ENCODE peak calls at places on chromosomes 3 and 15, in four cellular contexts. S is H1, K is GM12878, Y is SK-N-SH. Z is an unnamed sample. For H4K20me1, the result is how much of the 10 kb centered on the place peaks cover.

GRCh38 chr3:172065534-172065933 is 26.2 kb downstream of the FNDC3B start:
- DNase-seq in S (no peak), K (no peak), Y (no peak), Z (no peak)

GRCh38 chr3:69143605-69144004 is 21.2 kb upstream of the LMOD3 start:
- DNase-seq in Y (no peak), S (no peak), K (no peak), Z (peak)

GRCh38 chr15:52121896-52122295 is 9.3 kb upstream of the BCL2L10 start:
- DNase-seq in Y (no peak), K (no peak), S (no peak), Z (no peak)

GRCh38 chr15:37045241-37045640 is 55.1 kb downstream of the MEIS2 start:
- DNase-seq in S (no peak), K (no peak), Y (no peak), Z (no peak)

GRCh38 chr3:131645638-131646037 is 142.9 kb upstream of the MRPL3 start:
- DNase-seq in K (no peak), Y (no peak), S (no peak), Z (no peak)

GRCh38 chr3:45659661-45660566 is 29.3 kb upstream of the SACM1L start:
- DNase-seq in S (peak), K (peak), Y (peak), Z (peak)

GRCh38 chr3:134378384-134378783 is 4.1 kb upstream of the AMOTL2 start:
- DNase-seq in K (no peak), S (peak), Y (peak), Z (peak)

GRCh38 chr3:177320765-177321247 is 123.5 kb upstream of the TBL1XR1 start:
- DNase-seq in Y (no peak), S (no peak), K (no peak), Z (no peak)

GRCh38 chr3:48845170-48845569 is 2.5 kb downstream of the PRKAR2A start:
- DNase-seq in K (no peak), S (no peak), Y (no peak), Z (no peak)

GRCh38 chr3:24520941-24521305 is 26.3 kb upstream of the THRB start:
- DNase-seq in K (no peak), Y (no peak), S (no peak), Z (no peak)

GRCh38 chr15:89197503-89197971 is 23.8 kb downstream of the RLBP1 start:
- DNase-seq in S (no peak), Y (no peak), K (no peak), Z (no peak)

GRCh38 chr3:52682016-52682415 is 3.7 kb downstream of the PBRM1 start:
- DNase-seq in Y (peak), S (no peak), K (no peak), Z (peak)

GRCh38 chr15:67251318-67251717 is 3.1 kb downstream of the AAGAB start:
- DNase-seq in K (no peak), S (no peak), Y (no peak), Z (no peak)

GRCh38 chr3:148333091-148333490 is 364.6 kb upstream of the AGTR1 start:
- DNase-seq in K (no peak), Y (no peak), S (no peak), Z (no peak)

GRCh38 chr3:37904614-37905047 is 43.0 kb downstream of the CTDSPL start:
- DNase-seq in S (no peak), K (no peak), Y (peak), Z (no peak)

GRCh38 chr3:196232882-196233251 is 16.5 kb downstream of the SLC51A start:
- DNase-seq in K (no peak), Y (no peak), S (no peak), Z (no peak)

GRCh38 chr3:19901337-19901736 is 32.7 kb downstream of the EFHB start:
- DNase-seq in K (no peak), S (no peak), Y (no peak), Z (no peak)

GRCh38 chr15:36256258-36256825 is 323.1 kb upstream of the CDIN1 start:
- DNase-seq in K (no peak), S (no peak), Y (no peak), Z (no peak)

GRCh38 chr3:50237754-50238548 is 1.9 kb downstream of the GNAI2 start:
- DNase-seq in S (no peak), Y (peak), K (peak), Z (no peak)

GRCh38 chr3:57557088-57557537 is 1.0 kb downstream of the PDE12 start:
- DNase-seq in Y (peak), K (no peak), S (no peak), Z (peak)

GRCh38 chr3:123623346-123623880 is 38.6 kb upstream of the HACD2 start:
- DNase-seq in Y (no peak), S (no peak), K (no peak), Z (no peak)

GRCh38 chr3:99699841-99700240 is 61.4 kb downstream of the COL8A1 start:
- DNase-seq in K (no peak), S (no peak), Y (no peak), Z (no peak)

GRCh38 chr3:144677118-144677517 is 705.5 kb downstream of the DIPK2A start:
- DNase-seq in S (no peak), K (no peak), Y (no peak), Z (no peak)

GRCh38 chr3:184338538-184338945 is 1.1 kb downstream of the FAM131A start:
- DNase-seq in S (peak), Y (peak), K (no peak), Z (no peak)

GRCh38 chr15:31489801-31490646 is 163.4 kb downstream of the KLF13 start:
- DNase-seq in S (no peak), K (no peak), Y (peak), Z (peak)

GRCh38 chr3:190673157-190673556 is 159.3 kb downstream of the IL1RAP start:
- DNase-seq in K (no peak), Y (no peak), S (no peak), Z (no peak)

GRCh38 chr3:121894191-121894990 is at the start of gene SLC15A2:
- DNase-seq in K (no peak), S (peak), Y (no peak), Z (no peak)

GRCh38 chr3:67947808-67948508 is 293.5 kb upstream of the SUCLG2 start:
- DNase-seq in Y (no peak), K (no peak), S (peak), Z (no peak)

GRCh38 chr3:59247402-59247841 is 197.6 kb upstream of the CFAP20DC start:
- DNase-seq in Y (no peak), K (peak), S (no peak), Z (no peak)

GRCh38 chr15:35674873-35675781 is 129.2 kb upstream of the DPH6 start:
- DNase-seq in Y (peak), K (peak), S (no peak), Z (peak)

GRCh38 chr3:138296639-138297038 is 33.0 kb downstream of the NME9 start:
- DNase-seq in S (no peak), K (no peak), Y (no peak), Z (no peak)

GRCh38 chr15:71109130-71109529 is 6.1 kb upstream of the THSD4 start:
- DNase-seq in Y (no peak), K (no peak), S (no peak), Z (no peak)

GRCh38 chr3:117868766-117869165 is 1159.2 kb downstream of the TUSC7 start:
- DNase-seq in S (no peak), Y (no peak), K (no peak), Z (no peak)

GRCh38 chr15:65402971-65403370 is 19.8 kb downstream of the IGDCC4 start:
- DNase-seq in K (no peak), Y (no peak), S (no peak), Z (no peak)

GRCh38 chr3:128006061-128006470 is 46.2 kb upstream of the SEC61A1 start:
- DNase-seq in K (no peak), S (no peak), Y (no peak), Z (no peak)

GRCh38 chr3:40387001-40387894 is at the start of gene ENTPD3:
- DNase-seq in K (no peak), S (peak), Y (peak), Z (peak)

DNA sequence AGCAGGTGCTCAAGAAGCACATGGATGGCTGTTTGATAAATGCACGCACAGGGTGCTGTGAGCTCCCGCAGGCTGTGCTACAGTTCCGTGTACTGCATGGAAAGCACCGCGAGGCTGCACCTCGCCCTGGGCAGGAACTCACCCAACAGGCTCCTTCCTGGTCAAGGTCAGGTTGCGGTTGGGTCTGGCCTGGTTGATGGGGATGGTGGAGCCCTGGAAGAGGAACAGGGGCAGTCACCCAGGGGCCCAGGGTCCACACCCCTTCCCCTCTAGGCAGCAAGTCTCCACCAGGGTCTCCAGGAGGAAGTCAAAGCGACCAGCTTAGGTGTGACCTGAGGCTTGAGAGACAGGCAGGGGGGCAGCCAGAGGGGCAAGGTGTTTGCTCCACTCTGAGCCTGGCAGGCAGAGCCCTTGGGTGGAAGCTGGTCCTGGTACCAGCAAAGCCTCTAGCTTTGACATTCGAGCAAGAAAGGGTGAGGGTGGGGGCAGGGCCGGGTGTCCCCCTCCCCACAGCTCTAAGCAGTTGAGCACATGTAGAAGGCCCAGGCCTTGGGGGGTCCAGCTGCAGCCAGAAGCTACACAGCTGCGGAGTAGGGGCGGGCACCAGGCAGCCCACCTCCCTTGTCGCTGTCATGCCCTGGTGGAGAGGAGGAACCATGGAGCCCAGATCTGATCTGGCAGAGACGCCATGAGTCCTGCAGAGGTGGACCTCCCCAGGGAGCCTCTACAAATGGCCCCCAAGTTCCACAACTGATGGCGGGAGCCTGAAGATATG is 46.3 kb upstream of the SLC41A3 start:
- DNase-seq in S (no peak), Y (peak), K (no peak), Z (no peak)
- TF ChIP-seq NRF1 in S (no peak), Y (no peak), K (no peak), Z (no peak)

GRCh38 chr3:10142707-10143560 is 1.4 kb downstream of the VHL start:
- DNase-seq in K (no peak), S (no peak), Y (peak), Z (peak)
- H4K20me1 ChIP-seq in K (under half), S (under half), Y (under half), Z (under half)

GRCh38 chr15:100596792-100597191 is 5.2 kb downstream of the LINS1 start:
- DNase-seq in S (no peak), Y (no peak), K (peak), Z (peak)
- TF ChIP-seq NRF1 in S (no peak), Y (no peak), K (no peak), Z (peak)

GRCh38 chr3:81440666-81441065 is 320.8 kb downstream of the GBE1 start:
- DNase-seq in K (no peak), Y (no peak), S (no peak), Z (no peak)
- H4K20me1 ChIP-seq in K (under half), Y (under half), S (under half), Z (under half)

DNA sequence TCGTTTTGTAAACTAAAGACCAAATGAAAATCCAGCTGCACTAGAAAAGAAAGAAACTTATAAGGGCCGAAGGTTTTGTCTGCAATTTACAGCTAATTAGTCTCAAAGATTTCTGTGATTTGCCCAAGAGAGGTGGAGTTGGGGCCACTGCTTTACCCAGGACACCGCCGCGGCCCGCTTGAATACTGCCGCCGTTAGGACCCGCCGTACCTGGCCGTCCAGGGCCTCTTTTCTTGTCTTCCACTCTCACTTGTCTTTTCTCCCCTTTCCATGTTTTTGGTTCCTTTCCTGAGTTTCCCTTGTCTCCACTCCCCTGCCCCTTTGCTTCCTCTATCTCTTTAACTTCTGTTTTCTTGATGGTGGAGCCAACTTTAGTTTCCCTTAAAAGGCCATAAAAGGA is 15.7 kb upstream of the CCNL1 start:
- DNase-seq in Y (peak), K (no peak), S (no peak), Z (peak)
- TF ChIP-seq NRF1 in Y (no peak), K (no peak), S (no peak), Z (no peak)

GRCh38 chr15:60648928-60649679 is 170.2 kb upstream of the ICE2 start:
- DNase-seq in S (no peak), Y (no peak), K (no peak), Z (no peak)
- H4K20me1 ChIP-seq in S (under half), Y (under half), K (under half), Z (under half)

DNA sequence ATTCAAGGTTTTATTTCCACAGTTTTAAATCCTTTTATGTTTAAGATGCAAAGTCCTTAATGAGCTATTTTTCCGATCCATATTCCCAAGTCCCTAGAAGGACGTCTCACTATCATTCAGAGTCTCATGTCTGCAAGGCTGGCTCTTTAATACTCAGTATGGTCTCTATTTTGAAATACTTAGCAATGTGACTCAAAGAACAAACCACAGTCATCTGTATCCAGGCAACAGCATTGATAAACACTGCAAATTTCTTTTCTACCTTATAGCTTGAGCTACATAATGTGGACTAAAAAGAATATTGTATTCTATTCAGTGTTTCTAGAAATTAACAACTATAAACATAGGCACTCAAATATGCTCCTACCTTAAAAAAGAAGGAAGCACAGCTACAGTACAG is 588.3 kb upstream of the NAALADL2 start:
- DNase-seq in Y (no peak), S (no peak), K (no peak), Z (no peak)
- TF ChIP-seq NRF1 in Y (no peak), S (no peak), K (no peak), Z (no peak)

GRCh38 chr3:120039642-120040610 is 54.3 kb downstream of the GSK3B start:
- DNase-seq in K (no peak), S (peak), Y (no peak), Z (peak)

GRCh38 chr3:120040813-120041377 is 53.4 kb downstream of the GSK3B start:
- DNase-seq in S (no peak), K (no peak), Y (no peak), Z (no peak)
- H4K20me1 ChIP-seq in S (under half), K (under half), Y (half or more), Z (under half)